ENCODE peak calls at places on chromosomes 7 and 10, in five cellular contexts. E is GM23248, C is H9, L is astrocyte, V is SK-N-SH. Y is an unnamed sample.

GRCh38 chr7:33039257-33039904 is 23.2 kb downstream of the NT5C3A start:
- DNase-seq in E (peak), C (no peak), L (no peak), V (no peak), Y (peak)

GRCh38 chr10:75672272-75672671 is 240.8 kb downstream of the LRMDA start:
- DNase-seq in E (no peak), C (no peak), L (no peak), V (no peak), Y (no peak)

GRCh38 chr7:68730871-68731403 is 867.3 kb upstream of the AUTS2 start:
- DNase-seq in E (no peak), C (no peak), L (no peak), V (no peak), Y (no peak)

GRCh38 chr10:124353896-124354295 is 64.8 kb downstream of the OAT start:
- DNase-seq in E (no peak), C (peak), L (no peak), V (peak), Y (no peak)

GRCh38 chr7:50644586-50644985 is 79.4 kb upstream of the DDC start:
- DNase-seq in E (no peak), C (no peak), L (no peak), V (peak), Y (no peak)

GRCh38 chr7:36266683-36267082 is 113.6 kb downstream of the EEPD1 start:
- DNase-seq in E (no peak), C (no peak), L (no peak), V (no peak), Y (no peak)

GRCh38 chr10:51763746-51764145 is 64.4 kb upstream of the CSTF2T start:
- DNase-seq in E (no peak), C (no peak), L (no peak), V (no peak), Y (no peak)

GRCh38 chr10:132716691-132717490 is 69.1 kb downstream of the NKX6-2 start:
- DNase-seq in E (no peak), C (no peak), L (no peak), V (no peak), Y (no peak)

GRCh38 chr7:1741751-1742554 is 71.9 kb downstream of the ELFN1 start:
- DNase-seq in E (no peak), C (no peak), L (no peak), V (peak), Y (no peak)

GRCh38 chr7:106737202-106737562 is 76.2 kb upstream of the CCDC71L start:
- DNase-seq in E (peak), C (no peak), L (peak), V (no peak), Y (peak)

GRCh38 chr7:458511-459245 is 61.0 kb downstream of the PDGFA start:
- DNase-seq in E (no peak), C (no peak), L (no peak), V (no peak), Y (peak)

GRCh38 chr10:29994833-29995232 is 64.6 kb downstream of the JCAD start:
- DNase-seq in E (no peak), C (no peak), L (no peak), V (no peak), Y (no peak)

GRCh38 chr10:43375401-43376020 is 4.1 kb downstream of the FXYD4 start:
- DNase-seq in E (no peak), C (no peak), L (no peak), V (no peak), Y (no peak)

GRCh38 chr7:37352974-37353948 is 95.4 kb downstream of the ELMO1 start:
- DNase-seq in E (no peak), C (peak), L (no peak), V (peak), Y (no peak)

GRCh38 chr10:124632064-124632531 is 112.1 kb downstream of the FAM53B start:
- DNase-seq in E (peak), C (peak), L (peak), V (peak), Y (peak)

GRCh38 chr10:69439813-69440506 is 11.3 kb upstream of the TSPAN15 start:
- DNase-seq in E (peak), C (peak), L (no peak), V (no peak), Y (peak)

GRCh38 chr7:108421720-108422331 is 34.4 kb downstream of the NRCAM start:
- DNase-seq in E (no peak), C (no peak), L (no peak), V (no peak), Y (no peak)

DNA sequence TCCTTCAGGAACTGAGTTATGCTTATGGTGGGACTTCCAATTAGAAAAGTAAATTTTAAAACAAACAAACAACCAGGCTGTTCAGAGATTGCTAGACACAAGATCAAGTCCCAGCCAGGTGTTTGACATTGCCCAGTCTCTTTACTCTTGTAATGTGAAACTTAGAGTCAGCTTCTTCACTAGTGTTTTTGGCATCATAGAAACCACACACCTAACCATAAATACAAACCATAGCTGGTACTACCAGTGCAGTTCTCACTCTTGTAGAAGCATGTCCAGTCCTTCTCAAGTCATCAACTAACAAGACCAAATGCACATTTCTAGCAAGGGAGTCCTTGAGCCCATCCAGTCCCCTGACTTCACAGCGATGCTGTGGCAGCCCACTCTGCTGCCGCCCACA is 339.9 kb downstream of the GFRA1 start:
- DNase-seq in E (no peak), C (no peak), L (no peak), V (no peak), Y (no peak)
- H2AFZ ChIP-seq in E (no peak), C (no peak), L (no peak), V (no peak), Y (no peak)

GRCh38 chr10:28118985-28119628 is 120.2 kb upstream of the ODAD2 start:
- DNase-seq in E (peak), C (no peak), L (no peak), V (no peak), Y (no peak)
- H3K4me2 ChIP-seq in E (no peak), C (no peak), L (no peak), V (no peak), Y (no peak)

GRCh38 chr7:39069886-39070881 is 92.5 kb downstream of the POU6F2 start:
- DNase-seq in E (no peak), C (no peak), L (no peak), V (no peak), Y (no peak)

GRCh38 chr7:39071116-39071515 is 93.4 kb downstream of the POU6F2 start:
- DNase-seq in E (no peak), C (no peak), L (no peak), V (no peak), Y (no peak)

GRCh38 chr7:39069046-39069445 is 91.3 kb downstream of the POU6F2 start:
- DNase-seq in E (no peak), C (peak), L (no peak), V (no peak), Y (no peak)

GRCh38 chr7:39073432-39073831 is 95.7 kb downstream of the POU6F2 start:
- DNase-seq in E (peak), C (peak), L (no peak), V (no peak), Y (no peak)
- H2AFZ ChIP-seq in E (no peak), C (no peak), L (peak), V (no peak), Y (no peak)

GRCh38 chr10:22494007-22494406 is 148.7 kb downstream of the SPAG6 start:
- DNase-seq in E (no peak), C (no peak), L (no peak), V (no peak), Y (no peak)
- H3K4me2 ChIP-seq in E (no peak), C (no peak), L (no peak), V (no peak), Y (no peak)